ENCODE peak calls at places on chromosomes 4 and X, in eight cellular contexts. U, D, S, E, K, M, C and L are unnamed samples.
A peak's percentile ranks its signal among the peaks of the same experiment; 100 is the strongest.

GRCh38 chrX:47623540-47624027 is 3.9 kb upstream of the SYN1 start:
- DNase-seq in U (peak; percentile 17), D (peak; percentile 67), S (peak; percentile 55), E (peak; percentile 88), K (peak; percentile 80), M (no peak), C (no peak), L (peak; percentile 56)

GRCh38 chrX:80237072-80237471 is 183.2 kb upstream of the TENT5D start:
- DNase-seq in U (no peak), D (no peak), S (no peak), E (no peak), K (no peak), M (no peak), C (no peak), L (no peak)

GRCh38 chr4:15495621-15496020 is 25.9 kb downstream of the CC2D2A start:
- DNase-seq in U (no peak), D (no peak), S (no peak), E (peak; percentile 21), K (no peak), M (no peak), C (no peak), L (no peak)

GRCh38 chrX:132330156-132330729 is 111.0 kb upstream of the RAP2C start:
- DNase-seq in U (no peak), D (no peak), S (no peak), E (no peak), K (no peak), M (no peak), C (no peak), L (no peak)

GRCh38 chrX:53249387-53250042 is 24.5 kb upstream of the KDM5C start:
- DNase-seq in U (no peak), D (no peak), S (no peak), E (no peak), K (no peak), M (no peak), C (no peak), L (no peak)

GRCh38 chr4:14856076-14856926 is 146.0 kb upstream of the CPEB2 start:
- DNase-seq in U (peak; percentile 61), D (peak; percentile 54), S (no peak), E (no peak), K (peak; percentile 100), M (no peak), C (no peak), L (peak; percentile 59)

GRCh38 chrX:2500681-2501151 is at the start of the genes DHRSX and ZBED1:
- DNase-seq in U (peak; percentile 53), D (peak; percentile 45), S (no peak), E (no peak), K (peak; percentile 16), M (no peak), C (peak; percentile 18), L (no peak)

GRCh38 chr4:15953625-15954024 is 9.3 kb downstream of the FGFBP2 start:
- DNase-seq in U (no peak), D (no peak), S (no peak), E (no peak), K (no peak), M (no peak), C (no peak), L (no peak)

GRCh38 chrX:114787016-114787415 is 203.1 kb downstream of the HTR2C start:
- DNase-seq in U (no peak), D (no peak), S (no peak), E (no peak), K (no peak), M (no peak), C (no peak), L (no peak)

GRCh38 chrX:150258463-150259430 is 104.4 kb upstream of the MAMLD1 start:
- DNase-seq in U (no peak), D (no peak), S (no peak), E (no peak), K (no peak), M (no peak), C (no peak), L (no peak)

GRCh38 chr4:67087897-67088296 is 457.4 kb downstream of the CENPC start:
- DNase-seq in U (peak; percentile 12), D (no peak), S (peak; percentile 60), E (no peak), K (peak; percentile 12), M (peak; percentile 35), C (peak; percentile 69), L (no peak)

GRCh38 chr4:156230151-156230550 is 276.5 kb upstream of the CTSO start:
- DNase-seq in U (no peak), D (no peak), S (no peak), E (no peak), K (peak; percentile 4), M (no peak), C (no peak), L (no peak)

GRCh38 chr4:63841266-63841665 is 568.0 kb downstream of the TECRL start:
- DNase-seq in U (no peak), D (no peak), S (no peak), E (no peak), K (no peak), M (no peak), C (no peak), L (no peak)

GRCh38 chr4:94032754-94033153 is 174.9 kb upstream of the SMARCAD1 start:
- DNase-seq in U (no peak), D (no peak), S (peak; percentile 11), E (no peak), K (peak; percentile 1), M (no peak), C (no peak), L (no peak)